ENCODE peak calls at places on chromosomes 11 and 22, in seven cellular contexts. B is fibroblast of lung, F is upper lobe of right lung, S is fibroblast of pulmonary artery, M is mammary epithelial cell, A is omental fat pad, L is nephron progenitor cell. G is an unnamed sample.

GRCh38 chr11:548700-549603 is 11.6 kb downstream of the LMNTD2 start:
- DNase-seq in B (no peak), F (peak; percentile 59), S (no peak), M (no peak), A (no peak), L (peak; percentile 3), G (no peak)

GRCh38 chr11:61728940-61729219 is 23.6 kb upstream of the MYRF start:
- DNase-seq in B (peak; percentile 33), F (no peak), S (peak; percentile 24), M (peak; percentile 77), A (no peak), L (no peak), G (peak; percentile 79)

GRCh38 chr11:70755410-70756158 is 357.3 kb downstream of the CTTN start:
- DNase-seq in B (peak; percentile 56), F (peak; percentile 88), S (peak; percentile 61), M (peak; percentile 54), A (peak; percentile 27), L (peak; percentile 87), G (no peak)

GRCh38 chr11:80495116-80495515 is 1054.3 kb upstream of the TENM4 start:
- DNase-seq in B (no peak), F (no peak), S (no peak), M (peak; percentile 69), A (no peak), L (no peak), G (no peak)

GRCh38 chr22:43541462-43542407 is 129.9 kb downstream of the MPPED1 start:
- DNase-seq in B (no peak), F (no peak), S (no peak), M (no peak), A (no peak), L (no peak), G (no peak)

GRCh38 chr11:121958978-121959340 is 157.1 kb downstream of the BLID start:
- DNase-seq in B (no peak), F (no peak), S (no peak), M (peak; percentile 72), A (no peak), L (no peak), G (no peak)

GRCh38 chr11:1825039-1825740 is 9.6 kb upstream of the SYT8 start:
- DNase-seq in B (no peak), F (peak; percentile 87), S (peak; percentile 16), M (no peak), A (no peak), L (peak; percentile 94), G (no peak)

GRCh38 chr22:32623943-32624342 is 149.3 kb downstream of the FBXO7 start:
- DNase-seq in B (peak; percentile 98), F (no peak), S (peak; percentile 79), M (no peak), A (no peak), L (no peak), G (no peak)

GRCh38 chr11:117793521-117793920 is 3.5 kb downstream of the DSCAML1 start:
- DNase-seq in B (no peak), F (no peak), S (no peak), M (no peak), A (no peak), L (no peak), G (no peak)

GRCh38 chr22:26553056-26553752 is 36.7 kb downstream of the TPST2 start:
- DNase-seq in B (peak; percentile 80), F (no peak), S (peak; percentile 83), M (peak; percentile 77), A (no peak), L (no peak), G (peak; percentile 57)

GRCh38 chr22:32579533-32580220 is 105.1 kb downstream of the FBXO7 start:
- DNase-seq in B (peak; percentile 95), F (no peak), S (no peak), M (no peak), A (no peak), L (no peak), G (no peak)

GRCh38 chr11:76885390-76886097 is 24.8 kb downstream of the ACER3 start:
- DNase-seq in B (peak; percentile 37), F (peak; percentile 66), S (peak; percentile 77), M (peak; percentile 79), A (no peak), L (no peak), G (peak; percentile 88)

GRCh38 chr11:60743058-60743457 is 13.6 kb upstream of the MS4A15 start:
- DNase-seq in B (no peak), F (no peak), S (no peak), M (no peak), A (no peak), L (no peak), G (no peak)

GRCh38 chr11:8732748-8733241 is 50.2 kb downstream of the RPL27A start:
- DNase-seq in B (peak; percentile 87), F (no peak), S (peak; percentile 78), M (peak; percentile 66), A (no peak), L (no peak), G (no peak)

GRCh38 chr11:109423114-109423859 is 1.3 kb downstream of the C11orf87 start:
- DNase-seq in B (peak; percentile 5), F (peak; percentile 62), S (peak; percentile 15), M (peak; percentile 20), A (no peak), L (peak; percentile 47), G (no peak)

GRCh38 chr22:48702573-48703264 is 1125.0 kb downstream of the BRD1 start:
- DNase-seq in B (no peak), F (peak; percentile 81), S (no peak), M (no peak), A (no peak), L (peak; percentile 20), G (no peak)

GRCh38 chr11:61782841-61783240 is 9.6 kb downstream of the TMEM258 start:
- DNase-seq in B (no peak), F (peak; percentile 55), S (no peak), M (no peak), A (no peak), L (no peak), G (no peak)

GRCh38 chr22:48359613-48359965 is 1468.1 kb downstream of the BRD1 start:
- DNase-seq in B (no peak), F (peak; percentile 40), S (no peak), M (no peak), A (no peak), L (no peak), G (no peak)

GRCh38 chr11:71065794-71066193 is 186.6 kb downstream of the SHANK2 start:
- DNase-seq in B (no peak), F (no peak), S (no peak), M (no peak), A (no peak), L (no peak), G (no peak)

DNA sequence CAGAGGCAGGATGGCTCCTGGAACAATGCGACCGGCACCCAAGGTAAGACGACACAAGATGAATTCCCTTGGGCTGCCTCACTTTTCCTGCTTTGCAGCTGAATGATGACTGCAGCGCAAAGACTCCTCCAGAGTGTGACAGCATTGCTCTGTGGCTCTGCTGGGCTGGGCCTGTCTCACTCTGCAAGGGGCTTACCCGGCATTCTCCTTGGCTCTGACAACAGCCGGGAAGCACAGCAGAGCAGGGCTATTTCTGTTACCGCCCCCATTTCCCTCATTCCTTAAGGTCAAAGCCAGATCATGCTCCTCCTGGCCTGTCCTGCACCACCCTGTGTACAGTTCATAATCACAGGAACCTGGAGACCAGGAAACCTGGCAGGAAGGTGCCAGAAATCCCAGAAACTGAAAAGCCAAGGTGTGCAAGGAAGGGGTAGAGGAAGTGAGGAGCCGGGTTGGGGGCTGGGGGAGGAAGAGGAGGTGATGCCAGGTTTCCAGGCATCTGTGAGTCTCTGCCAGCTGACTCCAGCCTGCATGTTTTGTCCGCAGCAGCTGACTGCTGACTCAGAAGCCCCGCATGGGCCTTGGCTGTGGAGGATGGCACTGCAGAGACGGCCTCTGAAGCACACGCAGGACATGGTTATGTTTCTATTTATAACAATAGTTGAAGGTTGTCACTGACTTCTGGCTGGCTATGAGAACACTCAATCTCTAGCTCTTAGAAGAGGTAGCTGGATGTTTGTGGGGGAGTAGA is 113.6 kb downstream of the MICAL3 start:
- DNase-seq in B (peak; percentile 88), F (no peak), S (peak; percentile 88), M (peak; percentile 70), A (no peak), L (peak; percentile 57), G (peak; percentile 79)
- TF ChIP-seq CTCF in B (peak; percentile 56), F (peak; percentile 17), S (peak; percentile 55), M (peak; percentile 36), A (no peak), L (no peak), G (peak; percentile 69)

GRCh38 chr22:39560127-39560526 is 10.4 kb upstream of the CACNA1I start:
- DNase-seq in B (no peak), F (no peak), S (no peak), M (no peak), A (no peak), L (no peak), G (no peak)

GRCh38 chr22:39558950-39559349 is 11.6 kb upstream of the CACNA1I start:
- DNase-seq in B (no peak), F (no peak), S (no peak), M (no peak), A (no peak), L (no peak), G (no peak)

GRCh38 chr22:39558254-39558727 is 12.3 kb upstream of the CACNA1I start:
- DNase-seq in B (no peak), F (no peak), S (no peak), M (no peak), A (no peak), L (peak; percentile 51), G (no peak)

GRCh38 chr22:39556970-39557811 is 13.4 kb upstream of the CACNA1I start:
- DNase-seq in B (peak; percentile 18), F (no peak), S (no peak), M (no peak), A (no peak), L (peak; percentile 68), G (no peak)

GRCh38 chr22:39559456-39560105 is 11.0 kb upstream of the CACNA1I start:
- DNase-seq in B (no peak), F (no peak), S (no peak), M (no peak), A (no peak), L (peak; percentile 58), G (no peak)
- TF ChIP-seq CTCF in B (peak; percentile 14), F (peak; percentile 27), S (peak; percentile 45), M (peak; percentile 16), A (no peak), L (peak; percentile 52), G (peak; percentile 66)

GRCh38 chr11:20669833-20670684 is 673 bp downstream of the NELL1 start:
- DNase-seq in B (no peak), F (no peak), S (no peak), M (no peak), A (no peak), L (peak; percentile 55), G (no peak)

GRCh38 chr11:20668844-20669832 is at the start of gene NELL1:
- DNase-seq in B (no peak), F (no peak), S (no peak), M (peak; percentile 5), A (no peak), L (peak; percentile 65), G (no peak)

GRCh38 chr11:20670932-20671403 is 1.6 kb downstream of the NELL1 start:
- DNase-seq in B (no peak), F (no peak), S (no peak), M (no peak), A (no peak), L (peak; percentile 10), G (no peak)

GRCh38 chr11:20671856-20672546 is 2.6 kb downstream of the NELL1 start:
- DNase-seq in B (no peak), F (no peak), S (peak; percentile 3), M (peak; percentile 6), A (no peak), L (no peak), G (no peak)

GRCh38 chr11:20672575-20672974 is 3.2 kb downstream of the NELL1 start:
- DNase-seq in B (no peak), F (no peak), S (peak; percentile 10), M (no peak), A (no peak), L (no peak), G (no peak)
- TF ChIP-seq CTCF in B (peak; percentile 18), F (peak; percentile 24), S (peak; percentile 34), M (no peak), A (no peak), L (peak; percentile 40), G (peak; percentile 47)

GRCh38 chr11:32173435-32173834 is 82.6 kb downstream of the RCN1 start:
- DNase-seq in B (peak; percentile 76), F (no peak), S (peak; percentile 79), M (peak; percentile 32), A (no peak), L (peak; percentile 67), G (peak; percentile 16)
- TF ChIP-seq CTCF in B (peak; percentile 72), F (peak; percentile 57), S (peak; percentile 78), M (peak; percentile 57), A (no peak), L (peak; percentile 57), G (peak; percentile 75)

G was measured in kidney epithelial cell.